ENCODE peak calls at places on chromosomes 11 and 22, in ten cellular contexts. One of them, this sample, is unnamed.

GRCh38 chr11:16184588-16184987 is 171.8 kb downstream of the SOX6 start:
- DNase-seq in left lung: no peak
- DNase-seq in bronchial epithelial cell: peak; percentile 89
- DNase-seq in left ventricle myocardium superior: no peak
- DNase-seq in EL: peak; percentile 85
- DNase-seq in AG08396: peak; percentile 52
- DNase-seq in activated naive CD4-positive, alpha-beta T cell: no peak
- DNase-seq in KBM-7: no peak
- DNase-seq in coronary artery: no peak
- DNase-seq in lower leg skin: no peak
- DNase-seq in this sample: no peak

GRCh38 chr22:43827926-43828710 is 16.0 kb upstream of the EFCAB6 start:
- DNase-seq in activated naive CD4-positive, alpha-beta T cell: no peak
- DNase-seq in lower leg skin: peak; percentile 66
- DNase-seq in left lung: no peak
- DNase-seq in AG08396: no peak
- DNase-seq in left ventricle myocardium superior: no peak
- DNase-seq in EL: no peak
- DNase-seq in KBM-7: no peak
- DNase-seq in coronary artery: peak; percentile 63
- DNase-seq in bronchial epithelial cell: no peak
- DNase-seq in this sample: no peak

GRCh38 chr11:28730336-28730735 is 622.1 kb downstream of the METTL15 start:
- DNase-seq in left ventricle myocardium superior: no peak
- DNase-seq in left lung: no peak
- DNase-seq in KBM-7: no peak
- DNase-seq in activated naive CD4-positive, alpha-beta T cell: no peak
- DNase-seq in lower leg skin: no peak
- DNase-seq in bronchial epithelial cell: peak; percentile 49
- DNase-seq in EL: peak; percentile 85
- DNase-seq in AG08396: no peak
- DNase-seq in coronary artery: no peak
- DNase-seq in this sample: no peak

GRCh38 chr22:27583930-27584329 is 217.6 kb downstream of the MN1 start:
- DNase-seq in EL: no peak
- DNase-seq in left lung: no peak
- DNase-seq in left ventricle myocardium superior: no peak
- DNase-seq in lower leg skin: no peak
- DNase-seq in coronary artery: no peak
- DNase-seq in bronchial epithelial cell: peak; percentile 59
- DNase-seq in KBM-7: no peak
- DNase-seq in AG08396: no peak
- DNase-seq in activated naive CD4-positive, alpha-beta T cell: no peak
- DNase-seq in this sample: no peak

GRCh38 chr11:31940396-31941037 is 129.4 kb upstream of the PAX6 start:
- DNase-seq in activated naive CD4-positive, alpha-beta T cell: no peak
- DNase-seq in left ventricle myocardium superior: peak; percentile 77
- DNase-seq in lower leg skin: no peak
- DNase-seq in left lung: no peak
- DNase-seq in AG08396: no peak
- DNase-seq in EL: peak; percentile 60
- DNase-seq in KBM-7: no peak
- DNase-seq in bronchial epithelial cell: no peak
- DNase-seq in coronary artery: no peak
- DNase-seq in this sample: no peak

GRCh38 chr11:118851970-118852369 is 31.7 kb upstream of the CXCR5 start:
- DNase-seq in activated naive CD4-positive, alpha-beta T cell: no peak
- DNase-seq in bronchial epithelial cell: no peak
- DNase-seq in KBM-7: peak; percentile 26
- DNase-seq in left ventricle myocardium superior: no peak
- DNase-seq in lower leg skin: no peak
- DNase-seq in left lung: no peak
- DNase-seq in coronary artery: no peak
- DNase-seq in EL: no peak
- DNase-seq in AG08396: no peak
- DNase-seq in this sample: no peak

GRCh38 chr11:108221401-108221800 is 1.0 kb downstream of the NPAT start:
- DNase-seq in left lung: no peak
- DNase-seq in left ventricle myocardium superior: no peak
- DNase-seq in lower leg skin: no peak
- DNase-seq in AG08396: no peak
- DNase-seq in activated naive CD4-positive, alpha-beta T cell: no peak
- DNase-seq in KBM-7: peak; percentile 29
- DNase-seq in coronary artery: no peak
- DNase-seq in EL: peak; percentile 18
- DNase-seq in bronchial epithelial cell: peak; percentile 26
- DNase-seq in this sample: no peak

GRCh38 chr11:73331138-73331916 is 23.3 kb downstream of the ARHGEF17 start:
- DNase-seq in EL: peak; percentile 64
- DNase-seq in left ventricle myocardium superior: peak; percentile 55
- DNase-seq in AG08396: no peak
- DNase-seq in KBM-7: no peak
- DNase-seq in lower leg skin: no peak
- DNase-seq in bronchial epithelial cell: no peak
- DNase-seq in activated naive CD4-positive, alpha-beta T cell: no peak
- DNase-seq in coronary artery: no peak
- DNase-seq in left lung: no peak
- DNase-seq in this sample: no peak

GRCh38 chr11:19441752-19442553 is 201.2 kb upstream of the E2F8 start:
- DNase-seq in coronary artery: no peak
- DNase-seq in activated naive CD4-positive, alpha-beta T cell: no peak
- DNase-seq in bronchial epithelial cell: peak; percentile 99
- DNase-seq in AG08396: peak; percentile 76
- DNase-seq in left lung: no peak
- DNase-seq in KBM-7: no peak
- DNase-seq in EL: peak; percentile 97
- DNase-seq in lower leg skin: no peak
- DNase-seq in left ventricle myocardium superior: peak; percentile 52
- DNase-seq in this sample: no peak

GRCh38 chr11:116499396-116500001 is 273.3 kb downstream of the BUD13 start:
- DNase-seq in left lung: peak; percentile 83
- DNase-seq in coronary artery: peak; percentile 31
- DNase-seq in lower leg skin: peak; percentile 87
- DNase-seq in left ventricle myocardium superior: peak; percentile 76
- DNase-seq in activated naive CD4-positive, alpha-beta T cell: no peak
- DNase-seq in EL: peak; percentile 58
- DNase-seq in AG08396: peak; percentile 73
- DNase-seq in KBM-7: peak; percentile 56
- DNase-seq in bronchial epithelial cell: peak; percentile 10
- DNase-seq in this sample: no peak